ENCODE peak calls at places on chromosomes 16 and 17, in six cellular contexts. R is brain microvascular endothelial cell, E is T-helper 1 cell, G is fibroblast of the aortic adventitia, V is heart right ventricle, C is T follicular helper cell. L is an unnamed sample.

GRCh38 chr16:88444826-88445582 is 8.1 kb upstream of the ZFPM1 start:
- DNase-seq in R (no peak), E (no peak), G (no peak), V (no peak), C (no peak), L (no peak)

GRCh38 chr17:15928286-15928785 is 16.6 kb upstream of the ADORA2B start:
- DNase-seq in R (no peak), E (no peak), G (peak), V (no peak), C (no peak), L (no peak)

GRCh38 chr17:39861235-39861634 is 2.9 kb downstream of the IKZF3 start:
- DNase-seq in R (no peak), E (no peak), G (no peak), V (no peak), C (no peak), L (no peak)

GRCh38 chr17:78411241-78411855 is 32.9 kb downstream of the PGS1 start:
- DNase-seq in R (no peak), E (no peak), G (no peak), V (no peak), C (no peak), L (no peak)

GRCh38 chr17:34713687-34714086 is 134.3 kb downstream of the TMEM132E start:
- DNase-seq in R (no peak), E (no peak), G (no peak), V (no peak), C (no peak), L (no peak)

GRCh38 chr17:16352303-16352837 is 899 bp downstream of the CENPV start:
- DNase-seq in R (peak), E (no peak), G (peak), V (no peak), C (no peak), L (no peak)

GRCh38 chr17:4519361-4519788 is 20.7 kb downstream of the SPNS2 start:
- DNase-seq in R (no peak), E (no peak), G (no peak), V (peak), C (no peak), L (no peak)

GRCh38 chr16:54407596-54407995 is 121.0 kb upstream of the IRX3 start:
- DNase-seq in R (peak), E (no peak), G (peak), V (no peak), C (no peak), L (peak)

GRCh38 chr17:7477392-7478275 is 1.8 kb downstream of the ZBTB4 start:
- DNase-seq in R (peak), E (no peak), G (peak), V (peak), C (no peak), L (peak)

GRCh38 chr17:76146053-76146875 is 5.2 kb upstream of the FOXJ1 start:
- DNase-seq in R (no peak), E (no peak), G (no peak), V (no peak), C (no peak), L (no peak)

GRCh38 chr17:66786101-66786500 is 48.8 kb upstream of the CACNG5 start:
- DNase-seq in R (no peak), E (no peak), G (no peak), V (no peak), C (no peak), L (no peak)

GRCh38 chr17:60442271-60443201 is 20.2 kb downstream of the CHCT1 start:
- DNase-seq in R (peak), E (no peak), G (peak), V (no peak), C (no peak), L (no peak)